ENCODE peak calls at places on chromosomes 6 and 20, in four cellular contexts. V, W, X and O are unnamed samples.

GRCh38 chr20:1941226-1941625 is 46.0 kb downstream of the SIRPA start:
- DNase-seq in V (no peak), W (no peak), X (no peak), O (peak)

GRCh38 chr20:17565164-17565845 is 4.6 kb upstream of the DSTN start:
- DNase-seq in V (no peak), W (no peak), X (no peak), O (no peak)

GRCh38 chr20:63273635-63274380 is 1.2 kb downstream of the ARFGAP1 start:
- DNase-seq in V (no peak), W (no peak), X (peak), O (peak)

GRCh38 chr6:170393807-170394399 is 87.3 kb downstream of the FAM120B start:
- DNase-seq in V (no peak), W (no peak), X (no peak), O (no peak)

GRCh38 chr6:35011096-35012041 is 122.3 kb downstream of the ANKS1A start:
- DNase-seq in V (no peak), W (no peak), X (no peak), O (no peak)

GRCh38 chr20:11790047-11790446 is 127.6 kb upstream of the BTBD3 start:
- DNase-seq in V (no peak), W (no peak), X (no peak), O (no peak)

GRCh38 chr6:38167598-38167997 is 348.1 kb downstream of the ZFAND3 start:
- DNase-seq in V (no peak), W (no peak), X (no peak), O (no peak)

GRCh38 chr20:5056801-5057599 is 55.7 kb upstream of the SLC23A2 start:
- DNase-seq in V (no peak), W (peak), X (no peak), O (no peak)

GRCh38 chr6:8536122-8536521 is 100.8 kb upstream of the SLC35B3 start:
- DNase-seq in V (no peak), W (no peak), X (no peak), O (no peak)

GRCh38 chr20:58716476-58717277 is 24.1 kb downstream of the NPEPL1 start:
- DNase-seq in V (no peak), W (no peak), X (no peak), O (no peak)

GRCh38 chr6:139161817-139162284 is 27.0 kb downstream of the HECA start:
- DNase-seq in V (no peak), W (peak), X (no peak), O (no peak)

GRCh38 chr20:53961527-53961926 is 108.9 kb downstream of the BCAS1 start:
- DNase-seq in V (no peak), W (no peak), X (no peak), O (no peak)

GRCh38 chr6:10838794-10839333 is 525 bp upstream of the MAK start:
- DNase-seq in V (no peak), W (no peak), X (no peak), O (no peak)

GRCh38 chr20:52207020-52207810 is 15.6 kb upstream of the ZFP64 start:
- DNase-seq in V (no peak), W (no peak), X (no peak), O (no peak)

GRCh38 chr20:63585616-63586565 is 11.9 kb upstream of the HELZ2 start:
- DNase-seq in V (no peak), W (no peak), X (no peak), O (no peak)

GRCh38 chr6:151196571-151196970 is 43.2 kb upstream of the AKAP12 start:
- DNase-seq in V (no peak), W (no peak), X (peak), O (no peak)

GRCh38 chr6:149771185-149771584 is 21.6 kb downstream of the PCMT1 start:
- DNase-seq in V (no peak), W (no peak), X (no peak), O (no peak)

GRCh38 chr6:101994521-101994920 is 601.0 kb downstream of the GRIK2 start:
- DNase-seq in V (no peak), W (no peak), X (no peak), O (no peak)

GRCh38 chr6:105607624-105608392 is 204.9 kb upstream of the PREP start:
- DNase-seq in V (no peak), W (no peak), X (no peak), O (no peak)

GRCh38 chr6:56378507-56378906 is 131.1 kb upstream of the COL21A1 start:
- DNase-seq in V (no peak), W (no peak), X (no peak), O (no peak)

GRCh38 chr6:686528-686927 is 6.4 kb downstream of the EXOC2 start:
- DNase-seq in V (no peak), W (no peak), X (no peak), O (no peak)

GRCh38 chr20:30506100-30506499 is 751.4 kb upstream of the DEFB115 start:
- DNase-seq in V (no peak), W (no peak), X (no peak), O (no peak)

GRCh38 chr6:117550078-117550600 is 52.2 kb downstream of the GOPC start:
- DNase-seq in V (no peak), W (no peak), X (no peak), O (no peak)

GRCh38 chr20:35947489-35947888 is 6.8 kb downstream of the SCAND1 start:
- DNase-seq in V (no peak), W (peak), X (no peak), O (no peak)

GRCh38 chr20:51574248-51575033 is 31.9 kb upstream of the NFATC2 start:
- DNase-seq in V (no peak), W (no peak), X (no peak), O (no peak)

GRCh38 chr20:37640600-37641561 is 52.9 kb upstream of the CTNNBL1 start:
- DNase-seq in V (no peak), W (no peak), X (no peak), O (peak)

GRCh38 chr6:148999921-149000589 is 253.2 kb downstream of the UST start:
- DNase-seq in V (peak), W (no peak), X (no peak), O (peak)

GRCh38 chr6:104227502-104227901 is 632.2 kb downstream of the HACE1 start:
- DNase-seq in V (no peak), W (no peak), X (no peak), O (no peak)

GRCh38 chr6:137780447-137781034 is 86.5 kb upstream of the TNFAIP3 start:
- DNase-seq in V (no peak), W (no peak), X (peak), O (no peak)

GRCh38 chr6:43996614-43997341 is 130.5 kb downstream of the MRPL14 start:
- DNase-seq in V (no peak), W (no peak), X (no peak), O (no peak)

GRCh38 chr20:59933296-59933848 is at the start of gene SYCP2:
- DNase-seq in V (no peak), W (peak), X (no peak), O (peak)

GRCh38 chr6:88248709-88249321 is 82.7 kb upstream of the CNR1 start:
- DNase-seq in V (no peak), W (no peak), X (no peak), O (no peak)

GRCh38 chr6:149990109-149990671 is 26.4 kb downstream of the ULBP1 start:
- DNase-seq in V (no peak), W (no peak), X (no peak), O (no peak)

DNA sequence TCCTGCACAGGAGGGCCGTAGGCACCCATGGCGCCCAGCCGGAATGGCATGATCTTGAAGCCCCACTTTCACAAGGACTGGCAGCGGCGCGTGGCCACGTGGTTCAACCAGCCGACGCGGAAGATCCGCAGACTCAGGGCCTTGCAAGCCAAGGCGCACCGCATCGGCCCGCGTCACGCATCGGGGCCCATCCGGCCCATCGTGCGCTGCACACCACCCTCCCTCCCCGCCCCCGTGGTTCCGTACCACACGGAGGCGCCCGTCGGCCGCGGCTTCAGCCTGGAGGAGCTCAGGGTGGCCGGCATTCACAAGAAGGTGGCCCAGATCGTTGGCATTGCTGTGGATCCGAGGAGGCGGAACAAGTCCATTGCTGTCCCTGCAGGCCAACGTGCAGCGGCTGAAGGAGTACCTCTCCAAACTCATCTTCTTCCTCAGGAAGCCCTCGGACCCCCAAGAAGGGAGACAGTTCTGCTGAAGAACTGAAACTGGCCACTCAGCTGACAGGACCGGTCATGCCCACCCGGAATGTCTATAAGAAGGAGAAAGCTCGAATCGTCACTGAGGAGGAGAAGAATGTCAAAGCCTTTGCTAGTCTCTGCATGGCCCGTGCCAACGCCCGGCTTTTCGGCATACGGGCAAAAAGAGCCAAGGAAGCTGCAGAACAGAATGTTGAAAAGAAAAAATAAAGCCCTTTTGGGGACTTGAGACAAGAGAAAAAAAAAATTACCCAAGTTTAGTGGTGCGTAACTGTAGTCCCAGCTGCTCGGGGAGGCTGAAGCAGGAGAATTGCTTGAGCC is 9.9 kb upstream of the NCOA5 start:
- DNase-seq in V (no peak), W (no peak), X (no peak), O (no peak)
- H3K27ac ChIP-seq in V (no peak), W (no peak), X (no peak), O (no peak)

DNA sequence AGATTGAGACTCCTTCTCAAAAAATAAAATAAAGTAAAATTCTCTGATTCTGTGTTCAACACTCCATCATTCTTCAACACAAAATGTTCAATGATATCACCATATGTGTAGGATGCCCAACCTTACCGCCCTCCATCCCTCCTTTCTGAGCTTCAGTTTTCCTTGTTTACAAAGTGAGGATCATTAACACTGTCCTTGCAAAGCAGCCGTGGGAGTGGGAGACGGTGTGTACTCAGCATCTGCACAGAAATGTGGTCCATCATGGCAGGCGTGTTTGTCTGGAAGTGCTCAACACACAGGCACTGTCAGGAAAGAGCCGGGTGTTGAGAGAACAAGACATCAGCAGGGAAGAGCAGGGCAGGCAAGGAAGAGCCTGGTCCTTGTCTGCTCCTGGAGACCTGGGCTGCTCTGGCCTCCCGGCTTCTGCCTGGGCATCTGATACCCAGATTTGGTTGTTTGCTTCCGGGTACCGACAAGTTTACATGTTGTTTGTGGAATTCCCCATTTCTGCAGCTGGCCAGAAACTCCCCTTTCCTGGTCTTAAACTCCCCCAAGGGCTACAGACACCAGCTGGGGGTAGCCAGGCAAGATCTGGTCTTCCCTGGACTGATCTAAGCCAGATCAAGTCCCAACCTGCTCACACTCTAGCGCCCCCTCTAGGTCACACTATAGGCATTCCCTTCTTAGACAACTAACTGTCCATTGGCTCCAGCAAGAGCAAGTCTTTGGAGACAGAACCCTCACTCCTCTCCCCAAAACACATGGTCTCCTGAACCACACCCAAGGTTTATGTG is 26.7 kb upstream of the TTPAL start:
- DNase-seq in V (no peak), W (no peak), X (no peak), O (no peak)
- H3K27ac ChIP-seq in V (no peak), W (no peak), X (no peak), O (no peak)

GRCh38 chr20:47285189-47285588 is 71.3 kb downstream of the ZMYND8 start:
- DNase-seq in V (no peak), W (no peak), X (no peak), O (no peak)
- H3K27ac ChIP-seq in V (no peak), W (no peak), X (no peak), O (no peak)

GRCh38 chr6:54264581-54265272 is 43.5 kb upstream of the TINAG start:
- DNase-seq in V (no peak), W (no peak), X (no peak), O (no peak)
- H3K27ac ChIP-seq in V (no peak), W (no peak), X (no peak), O (no peak)

GRCh38 chr20:32571566-32571965 is 13.6 kb downstream of the NOL4L start:
- DNase-seq in V (no peak), W (no peak), X (no peak), O (no peak)
- H3K27ac ChIP-seq in V (no peak), W (no peak), X (no peak), O (no peak)